ENCODE peak calls at places on chromosomes 3 and 15, in six cellular contexts. E is AG09309, M is PC-3, Z is fibroblast of mammary gland, C is heart left ventricle, V is left ventricle myocardium inferior. N is an unnamed sample.

GRCh38 chr3:20080956-20081554 is 40.8 kb downstream of the KAT2B start:
- DNase-seq in V (peak; percentile 84), C (peak; percentile 82), M (peak; percentile 15), Z (peak; percentile 16), E (no peak), N (no peak)

GRCh38 chr3:192866804-192867203 is 50.9 kb downstream of the MB21D2 start:
- DNase-seq in V (no peak), E (no peak), C (no peak), M (no peak), Z (no peak), N (no peak)

GRCh38 chr3:163476179-163476578 is 1602.1 kb downstream of the SI start:
- DNase-seq in V (no peak), E (no peak), Z (no peak), M (peak; percentile 75), C (no peak), N (peak; percentile 2)

GRCh38 chr15:74791667-74792066 is 9.8 kb downstream of the CSK start:
- DNase-seq in V (no peak), Z (no peak), C (no peak), E (no peak), M (no peak), N (no peak)

GRCh38 chr15:70251246-70251990 is 153.7 kb upstream of the TLE3 start:
- DNase-seq in V (no peak), Z (no peak), E (no peak), M (no peak), C (no peak), N (no peak)

GRCh38 chr15:28017423-28017924 is 81.6 kb downstream of the OCA2 start:
- DNase-seq in C (no peak), E (no peak), M (peak; percentile 16), Z (no peak), V (no peak), N (no peak)

GRCh38 chr15:31302778-31303433 is 23.7 kb upstream of the KLF13 start:
- DNase-seq in E (no peak), M (no peak), Z (no peak), V (no peak), C (no peak), N (no peak)

GRCh38 chr3:127211118-127212060 is 18.5 kb downstream of the PRR23E start:
- DNase-seq in C (no peak), V (no peak), Z (no peak), E (no peak), M (no peak), N (no peak)

GRCh38 chr15:71295242-71296031 is 180.2 kb downstream of the THSD4 start:
- DNase-seq in C (peak; percentile 15), V (no peak), M (peak; percentile 98), E (peak; percentile 99), Z (peak; percentile 100), N (peak; percentile 99)

GRCh38 chr3:143121240-143122088 is 1.9 kb downstream of the CHST2 start:
- DNase-seq in Z (peak; percentile 68), E (no peak), M (peak; percentile 44), V (peak; percentile 40), C (peak; percentile 57), N (peak; percentile 55)

GRCh38 chr3:10974131-10974530 is 18.4 kb upstream of the SLC6A1 start:
- DNase-seq in V (no peak), C (no peak), M (no peak), E (no peak), Z (no peak), N (no peak)

GRCh38 chr15:81795899-81796298 is 249.9 kb downstream of the MEX3B start:
- DNase-seq in E (no peak), Z (no peak), C (no peak), V (no peak), M (no peak), N (no peak)

GRCh38 chr15:42024303-42024702 is 3.5 kb upstream of the PLA2G4E start:
- DNase-seq in Z (no peak), M (peak; percentile 37), E (no peak), V (no peak), C (no peak), N (no peak)

GRCh38 chr3:99764377-99764776 is 53.3 kb upstream of the CMSS1 start:
- DNase-seq in M (no peak), C (no peak), E (no peak), Z (no peak), V (no peak), N (no peak)

GRCh38 chr3:69864141-69864540 is 124.9 kb downstream of the MITF start:
- DNase-seq in V (no peak), M (peak; percentile 66), Z (no peak), C (no peak), E (no peak), N (no peak)
- TF ChIP-seq CTCF in V (no peak), M (no peak), Z (no peak), C (no peak), E (no peak), N (no peak)

GRCh38 chr3:128310286-128311058 is 156.2 kb downstream of the DNAJB8 start:
- DNase-seq in C (no peak), V (no peak), E (no peak), M (no peak), Z (no peak), N (no peak)

GRCh38 chr3:128309026-128309425 is 155.7 kb downstream of the EEFSEC start:
- DNase-seq in M (no peak), V (peak; percentile 42), E (no peak), Z (no peak), C (no peak), N (no peak)

GRCh38 chr3:128306481-128306880 is 153.2 kb downstream of the EEFSEC start:
- DNase-seq in V (no peak), M (no peak), E (no peak), Z (no peak), C (no peak), N (no peak)

GRCh38 chr3:128307781-128308469 is 154.6 kb downstream of the EEFSEC start:
- DNase-seq in C (no peak), Z (no peak), E (no peak), M (no peak), V (no peak), N (no peak)

DNA sequence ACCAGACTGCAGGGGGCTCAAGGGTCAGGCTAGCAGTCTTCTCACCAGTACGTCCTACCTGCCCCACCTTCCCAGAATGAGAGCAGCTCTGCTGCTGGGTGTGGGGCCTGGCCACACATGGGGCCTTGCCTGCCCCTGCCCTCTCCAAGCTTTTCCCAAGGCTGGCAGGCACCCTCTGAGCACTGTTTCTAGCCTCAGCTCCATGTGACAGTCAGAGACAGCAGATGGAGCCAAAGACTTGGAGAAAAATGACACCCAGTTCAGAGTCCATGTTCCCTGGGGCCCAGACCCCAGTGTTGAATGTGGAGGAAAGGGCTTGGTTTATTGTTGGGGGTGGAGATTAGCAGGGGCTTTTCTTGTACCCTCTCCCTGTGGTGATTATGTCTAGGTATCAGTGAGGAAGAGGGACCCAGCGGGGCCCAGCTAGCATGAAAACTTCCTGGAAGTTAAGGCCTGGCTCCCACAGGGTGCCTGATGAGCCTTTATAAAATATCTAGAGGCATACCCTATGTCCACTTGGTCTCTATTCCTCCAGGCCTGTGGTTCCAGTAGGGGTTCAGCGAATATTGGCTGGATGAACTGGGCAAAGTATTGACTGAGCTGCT is 153.8 kb downstream of the EEFSEC start:
- DNase-seq in Z (no peak), V (no peak), M (peak; percentile 7), E (no peak), C (no peak), N (no peak)
- TF ChIP-seq CTCF in Z (no peak), V (peak; percentile 42), M (peak; percentile 37), E (no peak), C (no peak), N (no peak)

GRCh38 chr3:138829886-138830510 is 4.7 kb downstream of the PIK3CB start:
- DNase-seq in C (no peak), V (no peak), E (no peak), Z (no peak), M (no peak), N (no peak)

GRCh38 chr3:138833908-138834358 is 795 bp downstream of the PIK3CB start:
- DNase-seq in V (no peak), C (no peak), Z (peak; percentile 11), M (no peak), E (no peak), N (peak; percentile 31)

GRCh38 chr3:138835177-138835757 is 539 bp upstream of the PIK3CB start:
- DNase-seq in M (no peak), E (no peak), V (no peak), Z (no peak), C (no peak), N (no peak)

GRCh38 chr3:138829097-138829496 is 5.6 kb downstream of the PIK3CB start:
- DNase-seq in M (no peak), Z (no peak), C (no peak), E (no peak), V (no peak), N (no peak)

GRCh38 chr3:138834359-138835176 is at the start of gene PIK3CB:
- DNase-seq in C (peak; percentile 93), Z (peak; percentile 59), E (no peak), V (peak; percentile 93), M (peak; percentile 87), N (peak; percentile 81)
- TF ChIP-seq CTCF in C (peak; percentile 12), Z (no peak), E (no peak), V (peak; percentile 56), M (peak; percentile 37), N (peak; percentile 15)

GRCh38 chr3:28286595-28286994 is 45.2 kb downstream of the CMC1 start:
- DNase-seq in E (peak; percentile 24), C (no peak), Z (peak; percentile 62), V (no peak), M (peak; percentile 68), N (peak; percentile 50)
- TF ChIP-seq CTCF in E (peak; percentile 58), C (peak; percentile 52), Z (peak; percentile 62), V (peak; percentile 69), M (peak; percentile 85), N (peak; percentile 54)

GRCh38 chr3:195267096-195267495 is 3.9 kb downstream of the XXYLT1 start:
- DNase-seq in Z (no peak), M (no peak), E (no peak), C (no peak), V (no peak), N (no peak)

GRCh38 chr3:195266428-195266827 is 4.5 kb downstream of the XXYLT1 start:
- DNase-seq in Z (no peak), V (no peak), C (no peak), E (no peak), M (no peak), N (no peak)

GRCh38 chr3:195263925-195264575 is 6.9 kb downstream of the XXYLT1 start:
- DNase-seq in Z (no peak), M (no peak), V (no peak), C (no peak), E (no peak), N (no peak)

GRCh38 chr3:195263193-195263924 is 7.6 kb downstream of the XXYLT1 start:
- DNase-seq in Z (no peak), E (no peak), V (no peak), M (no peak), C (no peak), N (no peak)

GRCh38 chr3:195265363-195265976 is 5.5 kb downstream of the XXYLT1 start:
- DNase-seq in E (no peak), M (no peak), C (no peak), V (no peak), Z (no peak), N (no peak)
- TF ChIP-seq CTCF in E (no peak), M (no peak), C (no peak), V (no peak), Z (no peak), N (no peak)